ENCODE peak calls at places on chromosomes 1 and 21, in five cellular contexts. P is T-helper 9 cell; J is HCEC 1CT; H is activated T-cell treated with anti-CD3 and anti-CD28 coated beads, Interleukin-2, amount 50 U/mL, for 72 hours; E is AG09319. K is an unnamed sample.

GRCh38 chr21:33895356-33895755 is 20.2 kb downstream of the ATP5PO start:
- DNase-seq in H (no peak), P (no peak), J (no peak), E (no peak), K (no peak)

GRCh38 chr1:116825735-116826438 is 71.7 kb downstream of the CD2 start:
- DNase-seq in E (no peak), H (no peak), J (no peak), P (no peak), K (no peak)

GRCh38 chr1:229130028-229130668 is 140.8 kb upstream of the RAB4A start:
- DNase-seq in P (no peak), J (no peak), H (no peak), E (no peak), K (no peak)

GRCh38 chr21:41745026-41745820 is 21.6 kb downstream of the RIPK4 start:
- DNase-seq in H (no peak), P (no peak), J (no peak), E (no peak), K (no peak)

GRCh38 chr21:34243562-34243961 is 120.2 kb upstream of the KCNE2 start:
- DNase-seq in P (no peak), H (peak), E (no peak), J (peak), K (no peak)

GRCh38 chr1:200428482-200429205 is 18.8 kb upstream of the ZNF281 start:
- DNase-seq in J (peak), P (no peak), E (no peak), H (no peak), K (no peak)

GRCh38 chr1:91769698-91770232 is 116.2 kb downstream of the TGFBR3 start:
- DNase-seq in P (no peak), E (no peak), H (no peak), J (no peak), K (no peak)

GRCh38 chr1:162878000-162878596 is 17.1 kb upstream of the CCDC190 start:
- DNase-seq in H (peak), J (peak), E (no peak), P (no peak), K (no peak)

GRCh38 chr1:117788014-117788413 is 141.4 kb downstream of the GDAP2 start:
- DNase-seq in J (no peak), P (no peak), E (no peak), H (no peak), K (no peak)

GRCh38 chr1:108947871-108948525 is 15.3 kb downstream of the CLCC1 start:
- DNase-seq in P (no peak), J (no peak), H (no peak), E (no peak), K (no peak)

GRCh38 chr1:110630770-110631663 is 24.9 kb upstream of the KCNA2 start:
- DNase-seq in J (peak), E (peak), H (peak), P (peak), K (peak)

GRCh38 chr21:27802816-27803475 is 836.1 kb upstream of the ADAMTS5 start:
- DNase-seq in P (no peak), H (peak), E (no peak), J (peak), K (no peak)

GRCh38 chr1:55179177-55179835 is 35.9 kb downstream of the USP24 start:
- DNase-seq in J (no peak), H (no peak), P (no peak), E (no peak), K (no peak)

GRCh38 chr1:171801395-171801990 is 20.0 kb downstream of the METTL13 start:
- DNase-seq in E (no peak), P (no peak), H (no peak), J (peak), K (no peak)

GRCh38 chr1:235919127-235919796 is 52.6 kb upstream of the LYST start:
- DNase-seq in E (no peak), J (peak), P (no peak), H (no peak), K (no peak)

GRCh38 chr1:234535208-234535607 is 56.2 kb upstream of the TARBP1 start:
- DNase-seq in E (no peak), P (no peak), H (no peak), J (no peak), K (no peak)

GRCh38 chr21:39149882-39150281 is 33.4 kb downstream of the PSMG1 start:
- DNase-seq in E (no peak), J (no peak), P (no peak), H (no peak), K (no peak)

GRCh38 chr1:94926365-94926914 is 470 bp downstream of the CNN3 start:
- DNase-seq in J (peak), P (peak), H (peak), E (no peak), K (peak)